ENCODE peak calls at places on chromosomes 1 and 21, in six cellular contexts. One of them, this sample, is unnamed.

GRCh38 chr21:44294391-44295162 is 5.3 kb upstream of the PFKL start:
- DNase-seq in NCI-H2081: peak
- DNase-seq in kidney tubule cell: no peak
- DNase-seq in stimulated activated CD4-positive, alpha-beta T cell treated with anti-CD3 and anti-CD28 coated beads, Interleukin-1b, Interleukin-23, amount 100 ng/mL, for 1 hour: no peak
- DNase-seq in A549: no peak
- DNase-seq in H1: no peak
- DNase-seq in this sample: peak

GRCh38 chr1:243490748-243491686 is 235.2 kb downstream of the SDCCAG8 start:
- DNase-seq in NCI-H2081: no peak
- DNase-seq in kidney tubule cell: no peak
- DNase-seq in stimulated activated CD4-positive, alpha-beta T cell treated with anti-CD3 and anti-CD28 coated beads, Interleukin-1b, Interleukin-23, amount 100 ng/mL, for 1 hour: no peak
- DNase-seq in A549: no peak
- DNase-seq in H1: no peak
- DNase-seq in this sample: no peak

GRCh38 chr1:169115891-169116585 is 9.5 kb downstream of the ATP1B1 start:
- DNase-seq in NCI-H2081: no peak
- DNase-seq in kidney tubule cell: peak
- DNase-seq in stimulated activated CD4-positive, alpha-beta T cell treated with anti-CD3 and anti-CD28 coated beads, Interleukin-1b, Interleukin-23, amount 100 ng/mL, for 1 hour: no peak
- DNase-seq in A549: peak
- DNase-seq in H1: no peak
- DNase-seq in this sample: peak

GRCh38 chr1:207084701-207085180 is 3.9 kb upstream of the C4BPB start:
- DNase-seq in NCI-H2081: peak
- DNase-seq in kidney tubule cell: peak
- DNase-seq in stimulated activated CD4-positive, alpha-beta T cell treated with anti-CD3 and anti-CD28 coated beads, Interleukin-1b, Interleukin-23, amount 100 ng/mL, for 1 hour: peak
- DNase-seq in A549: peak
- DNase-seq in H1: peak
- DNase-seq in this sample: no peak

GRCh38 chr1:28428012-28428411 is 58.5 kb downstream of the PHACTR4 start:
- DNase-seq in NCI-H2081: no peak
- DNase-seq in kidney tubule cell: no peak
- DNase-seq in stimulated activated CD4-positive, alpha-beta T cell treated with anti-CD3 and anti-CD28 coated beads, Interleukin-1b, Interleukin-23, amount 100 ng/mL, for 1 hour: no peak
- DNase-seq in A549: no peak
- DNase-seq in H1: no peak
- DNase-seq in this sample: no peak

GRCh38 chr1:66787641-66788040 is 13.4 kb downstream of the INSL5 start:
- DNase-seq in NCI-H2081: no peak
- DNase-seq in kidney tubule cell: no peak
- DNase-seq in stimulated activated CD4-positive, alpha-beta T cell treated with anti-CD3 and anti-CD28 coated beads, Interleukin-1b, Interleukin-23, amount 100 ng/mL, for 1 hour: no peak
- DNase-seq in A549: no peak
- DNase-seq in H1: no peak
- DNase-seq in this sample: no peak

GRCh38 chr1:219416598-219417238 is 196.2 kb downstream of the ZC3H11B start:
- DNase-seq in NCI-H2081: peak
- DNase-seq in kidney tubule cell: peak
- DNase-seq in stimulated activated CD4-positive, alpha-beta T cell treated with anti-CD3 and anti-CD28 coated beads, Interleukin-1b, Interleukin-23, amount 100 ng/mL, for 1 hour: no peak
- DNase-seq in A549: peak
- DNase-seq in H1: peak
- DNase-seq in this sample: peak

GRCh38 chr1:200867018-200867811 is 5.6 kb upstream of the GPR25 start:
- DNase-seq in NCI-H2081: no peak
- DNase-seq in kidney tubule cell: peak
- DNase-seq in stimulated activated CD4-positive, alpha-beta T cell treated with anti-CD3 and anti-CD28 coated beads, Interleukin-1b, Interleukin-23, amount 100 ng/mL, for 1 hour: no peak
- DNase-seq in A549: no peak
- DNase-seq in H1: no peak
- DNase-seq in this sample: no peak

GRCh38 chr1:183287191-183287675 is 101.2 kb downstream of the LAMC2 start:
- DNase-seq in NCI-H2081: no peak
- DNase-seq in kidney tubule cell: no peak
- DNase-seq in stimulated activated CD4-positive, alpha-beta T cell treated with anti-CD3 and anti-CD28 coated beads, Interleukin-1b, Interleukin-23, amount 100 ng/mL, for 1 hour: no peak
- DNase-seq in A549: no peak
- DNase-seq in H1: no peak
- DNase-seq in this sample: no peak

GRCh38 chr1:160768295-160768657 is 27.7 kb upstream of the LY9 start:
- DNase-seq in NCI-H2081: no peak
- DNase-seq in kidney tubule cell: peak
- DNase-seq in stimulated activated CD4-positive, alpha-beta T cell treated with anti-CD3 and anti-CD28 coated beads, Interleukin-1b, Interleukin-23, amount 100 ng/mL, for 1 hour: peak
- DNase-seq in A549: peak
- DNase-seq in H1: no peak
- DNase-seq in this sample: peak

GRCh38 chr1:227897704-227898438 is 49.9 kb downstream of the WNT9A start:
- DNase-seq in NCI-H2081: no peak
- DNase-seq in kidney tubule cell: no peak
- DNase-seq in stimulated activated CD4-positive, alpha-beta T cell treated with anti-CD3 and anti-CD28 coated beads, Interleukin-1b, Interleukin-23, amount 100 ng/mL, for 1 hour: no peak
- DNase-seq in A549: no peak
- DNase-seq in H1: no peak
- DNase-seq in this sample: no peak

GRCh38 chr1:162003061-162003824 is 20.4 kb downstream of the OLFML2B start:
- DNase-seq in NCI-H2081: no peak
- DNase-seq in kidney tubule cell: peak
- DNase-seq in stimulated activated CD4-positive, alpha-beta T cell treated with anti-CD3 and anti-CD28 coated beads, Interleukin-1b, Interleukin-23, amount 100 ng/mL, for 1 hour: no peak
- DNase-seq in A549: no peak
- DNase-seq in H1: no peak
- DNase-seq in this sample: peak

GRCh38 chr1:16145988-16146887 is 9.6 kb downstream of the EPHA2 start:
- DNase-seq in NCI-H2081: no peak
- DNase-seq in kidney tubule cell: peak
- DNase-seq in stimulated activated CD4-positive, alpha-beta T cell treated with anti-CD3 and anti-CD28 coated beads, Interleukin-1b, Interleukin-23, amount 100 ng/mL, for 1 hour: no peak
- DNase-seq in A549: peak
- DNase-seq in H1: peak
- DNase-seq in this sample: peak

GRCh38 chr1:180498594-180498993 is 3.8 kb downstream of the ACBD6 start:
- DNase-seq in NCI-H2081: no peak
- DNase-seq in kidney tubule cell: peak
- DNase-seq in stimulated activated CD4-positive, alpha-beta T cell treated with anti-CD3 and anti-CD28 coated beads, Interleukin-1b, Interleukin-23, amount 100 ng/mL, for 1 hour: no peak
- DNase-seq in A549: no peak
- DNase-seq in H1: no peak
- DNase-seq in this sample: no peak

GRCh38 chr1:95622609-95623008 is 388.6 kb downstream of the RWDD3 start:
- DNase-seq in NCI-H2081: no peak
- DNase-seq in kidney tubule cell: no peak
- DNase-seq in stimulated activated CD4-positive, alpha-beta T cell treated with anti-CD3 and anti-CD28 coated beads, Interleukin-1b, Interleukin-23, amount 100 ng/mL, for 1 hour: no peak
- DNase-seq in A549: no peak
- DNase-seq in H1: no peak
- DNase-seq in this sample: no peak

GRCh38 chr1:64291931-64292330 is 88.5 kb downstream of the UBE2U start:
- DNase-seq in NCI-H2081: no peak
- DNase-seq in kidney tubule cell: no peak
- DNase-seq in stimulated activated CD4-positive, alpha-beta T cell treated with anti-CD3 and anti-CD28 coated beads, Interleukin-1b, Interleukin-23, amount 100 ng/mL, for 1 hour: no peak
- DNase-seq in A549: no peak
- DNase-seq in H1: no peak
- DNase-seq in this sample: no peak

GRCh38 chr1:16980473-16981268 is at the start of gene MFAP2:
- DNase-seq in NCI-H2081: no peak
- DNase-seq in kidney tubule cell: no peak
- DNase-seq in stimulated activated CD4-positive, alpha-beta T cell treated with anti-CD3 and anti-CD28 coated beads, Interleukin-1b, Interleukin-23, amount 100 ng/mL, for 1 hour: no peak
- DNase-seq in A549: no peak
- DNase-seq in H1: no peak
- DNase-seq in this sample: no peak

GRCh38 chr1:30880631-30881155 is 27.9 kb downstream of the SDC3 start:
- DNase-seq in NCI-H2081: no peak
- DNase-seq in kidney tubule cell: no peak
- DNase-seq in stimulated activated CD4-positive, alpha-beta T cell treated with anti-CD3 and anti-CD28 coated beads, Interleukin-1b, Interleukin-23, amount 100 ng/mL, for 1 hour: no peak
- DNase-seq in A549: no peak
- DNase-seq in H1: no peak
- DNase-seq in this sample: no peak

GRCh38 chr1:157193702-157194391 is 55.7 kb upstream of the ETV3 start:
- DNase-seq in NCI-H2081: peak
- DNase-seq in kidney tubule cell: peak
- DNase-seq in stimulated activated CD4-positive, alpha-beta T cell treated with anti-CD3 and anti-CD28 coated beads, Interleukin-1b, Interleukin-23, amount 100 ng/mL, for 1 hour: no peak
- DNase-seq in A549: peak
- DNase-seq in H1: peak
- DNase-seq in this sample: peak

GRCh38 chr1:157234705-157235273 is 96.6 kb upstream of the ETV3 start:
- DNase-seq in NCI-H2081: no peak
- DNase-seq in kidney tubule cell: no peak
- DNase-seq in stimulated activated CD4-positive, alpha-beta T cell treated with anti-CD3 and anti-CD28 coated beads, Interleukin-1b, Interleukin-23, amount 100 ng/mL, for 1 hour: no peak
- DNase-seq in A549: no peak
- DNase-seq in H1: no peak
- DNase-seq in this sample: no peak

GRCh38 chr1:9315411-9316079 is 22.9 kb downstream of the SPSB1 start:
- DNase-seq in NCI-H2081: no peak
- DNase-seq in kidney tubule cell: peak
- DNase-seq in stimulated activated CD4-positive, alpha-beta T cell treated with anti-CD3 and anti-CD28 coated beads, Interleukin-1b, Interleukin-23, amount 100 ng/mL, for 1 hour: no peak
- DNase-seq in A549: peak
- DNase-seq in H1: no peak
- DNase-seq in this sample: no peak

GRCh38 chr1:225610539-225610938 is 42.4 kb downstream of the ENAH start:
- DNase-seq in NCI-H2081: no peak
- DNase-seq in kidney tubule cell: no peak
- DNase-seq in stimulated activated CD4-positive, alpha-beta T cell treated with anti-CD3 and anti-CD28 coated beads, Interleukin-1b, Interleukin-23, amount 100 ng/mL, for 1 hour: no peak
- DNase-seq in A549: no peak
- DNase-seq in H1: no peak
- DNase-seq in this sample: no peak

GRCh38 chr1:153677718-153678518 is 570 bp upstream of the NPR1 start:
- DNase-seq in NCI-H2081: peak
- DNase-seq in kidney tubule cell: peak
- DNase-seq in stimulated activated CD4-positive, alpha-beta T cell treated with anti-CD3 and anti-CD28 coated beads, Interleukin-1b, Interleukin-23, amount 100 ng/mL, for 1 hour: no peak
- DNase-seq in A549: peak
- DNase-seq in H1: no peak
- DNase-seq in this sample: peak

GRCh38 chr1:226457307-226457712 is 49.4 kb upstream of the PARP1 start:
- DNase-seq in NCI-H2081: no peak
- DNase-seq in kidney tubule cell: no peak
- DNase-seq in stimulated activated CD4-positive, alpha-beta T cell treated with anti-CD3 and anti-CD28 coated beads, Interleukin-1b, Interleukin-23, amount 100 ng/mL, for 1 hour: no peak
- DNase-seq in A549: peak
- DNase-seq in H1: peak
- DNase-seq in this sample: no peak

GRCh38 chr21:38376235-38376634 is 119.4 kb downstream of the KCNJ15 start:
- DNase-seq in NCI-H2081: no peak
- DNase-seq in kidney tubule cell: no peak
- DNase-seq in stimulated activated CD4-positive, alpha-beta T cell treated with anti-CD3 and anti-CD28 coated beads, Interleukin-1b, Interleukin-23, amount 100 ng/mL, for 1 hour: no peak
- DNase-seq in A549: no peak
- DNase-seq in H1: no peak
- DNase-seq in this sample: no peak

GRCh38 chr21:46226920-46227599 is 1.5 kb downstream of the LSS start:
- DNase-seq in NCI-H2081: no peak
- DNase-seq in kidney tubule cell: peak
- DNase-seq in stimulated activated CD4-positive, alpha-beta T cell treated with anti-CD3 and anti-CD28 coated beads, Interleukin-1b, Interleukin-23, amount 100 ng/mL, for 1 hour: no peak
- DNase-seq in A549: no peak
- DNase-seq in H1: no peak
- DNase-seq in this sample: no peak

This sample was measured in mucosa of descending colon.